ENCODE peak calls at places on chromosomes 12 and 14, in six cellular contexts. One of them, this sample, is unnamed.

GRCh38 chr12:123973552-123974341 is 732 bp downstream of the ZNF664 start:
- DNase-seq in BJ: no peak
- DNase-seq in heart left ventricle: peak; percentile 54
- DNase-seq in CD8-positive, alpha-beta T cell: peak; percentile 7
- DNase-seq in naive thymus-derived CD4-positive, alpha-beta T cell: peak; percentile 9
- DNase-seq in epithelial cell of esophagus: peak; percentile 28
- DNase-seq in this sample: peak; percentile 85

GRCh38 chr14:100679707-100680438 is 46.8 kb upstream of the DLK1 start:
- DNase-seq in BJ: peak; percentile 86
- DNase-seq in heart left ventricle: peak; percentile 65
- DNase-seq in CD8-positive, alpha-beta T cell: no peak
- DNase-seq in naive thymus-derived CD4-positive, alpha-beta T cell: no peak
- DNase-seq in epithelial cell of esophagus: no peak
- DNase-seq in this sample: peak; percentile 89

GRCh38 chr12:32002848-32003493 is 43.8 kb downstream of the RESF1 start:
- DNase-seq in BJ: no peak
- DNase-seq in heart left ventricle: no peak
- DNase-seq in CD8-positive, alpha-beta T cell: no peak
- DNase-seq in naive thymus-derived CD4-positive, alpha-beta T cell: no peak
- DNase-seq in epithelial cell of esophagus: no peak
- DNase-seq in this sample: no peak

GRCh38 chr14:35134329-35135123 is 12.2 kb downstream of the PRORP start:
- DNase-seq in BJ: no peak
- DNase-seq in heart left ventricle: no peak
- DNase-seq in CD8-positive, alpha-beta T cell: no peak
- DNase-seq in naive thymus-derived CD4-positive, alpha-beta T cell: no peak
- DNase-seq in epithelial cell of esophagus: no peak
- DNase-seq in this sample: no peak

GRCh38 chr12:114936148-114937099 is 252.4 kb upstream of the TBX3 start:
- DNase-seq in BJ: no peak
- DNase-seq in heart left ventricle: no peak
- DNase-seq in CD8-positive, alpha-beta T cell: no peak
- DNase-seq in naive thymus-derived CD4-positive, alpha-beta T cell: no peak
- DNase-seq in epithelial cell of esophagus: peak; percentile 49
- DNase-seq in this sample: no peak

GRCh38 chr12:104586325-104587048 is 129.7 kb downstream of the CHST11 start:
- DNase-seq in BJ: no peak
- DNase-seq in heart left ventricle: no peak
- DNase-seq in CD8-positive, alpha-beta T cell: no peak
- DNase-seq in naive thymus-derived CD4-positive, alpha-beta T cell: no peak
- DNase-seq in epithelial cell of esophagus: peak; percentile 11
- DNase-seq in this sample: no peak

GRCh38 chr14:75247286-75247922 is 31.2 kb upstream of the FOS start:
- DNase-seq in BJ: no peak
- DNase-seq in heart left ventricle: no peak
- DNase-seq in CD8-positive, alpha-beta T cell: peak; percentile 48
- DNase-seq in naive thymus-derived CD4-positive, alpha-beta T cell: peak; percentile 84
- DNase-seq in epithelial cell of esophagus: no peak
- DNase-seq in this sample: peak; percentile 48

GRCh38 chr12:89781961-89782360 is 73.3 kb upstream of the ATP2B1 start:
- DNase-seq in BJ: no peak
- DNase-seq in heart left ventricle: no peak
- DNase-seq in CD8-positive, alpha-beta T cell: no peak
- DNase-seq in naive thymus-derived CD4-positive, alpha-beta T cell: no peak
- DNase-seq in epithelial cell of esophagus: no peak
- DNase-seq in this sample: no peak

GRCh38 chr12:94640134-94640928 is 10.0 kb downstream of the TMCC3 start:
- DNase-seq in BJ: no peak
- DNase-seq in heart left ventricle: no peak
- DNase-seq in CD8-positive, alpha-beta T cell: no peak
- DNase-seq in naive thymus-derived CD4-positive, alpha-beta T cell: no peak
- DNase-seq in epithelial cell of esophagus: peak; percentile 99
- DNase-seq in this sample: no peak

GRCh38 chr12:50090391-50090790 is 5.2 kb downstream of the SMARCD1 start:
- DNase-seq in BJ: no peak
- DNase-seq in heart left ventricle: no peak
- DNase-seq in CD8-positive, alpha-beta T cell: no peak
- DNase-seq in naive thymus-derived CD4-positive, alpha-beta T cell: no peak
- DNase-seq in epithelial cell of esophagus: no peak
- DNase-seq in this sample: no peak

GRCh38 chr12:111220363-111220762 is 148.5 kb downstream of the PHETA1 start:
- DNase-seq in BJ: no peak
- DNase-seq in heart left ventricle: no peak
- DNase-seq in CD8-positive, alpha-beta T cell: no peak
- DNase-seq in naive thymus-derived CD4-positive, alpha-beta T cell: no peak
- DNase-seq in epithelial cell of esophagus: no peak
- DNase-seq in this sample: no peak

GRCh38 chr12:79326225-79326624 is 364.5 kb downstream of the PAWR start:
- DNase-seq in BJ: no peak
- DNase-seq in heart left ventricle: no peak
- DNase-seq in CD8-positive, alpha-beta T cell: no peak
- DNase-seq in naive thymus-derived CD4-positive, alpha-beta T cell: no peak
- DNase-seq in epithelial cell of esophagus: no peak
- DNase-seq in this sample: no peak

GRCh38 chr14:89121961-89122675 is 294.9 kb downstream of the FOXN3 start:
- DNase-seq in BJ: no peak
- DNase-seq in heart left ventricle: no peak
- DNase-seq in CD8-positive, alpha-beta T cell: no peak
- DNase-seq in naive thymus-derived CD4-positive, alpha-beta T cell: no peak
- DNase-seq in epithelial cell of esophagus: no peak
- DNase-seq in this sample: no peak

GRCh38 chr14:55731881-55732498 is 152.0 kb downstream of the KTN1 start:
- DNase-seq in BJ: no peak
- DNase-seq in heart left ventricle: no peak
- DNase-seq in CD8-positive, alpha-beta T cell: peak; percentile 32
- DNase-seq in naive thymus-derived CD4-positive, alpha-beta T cell: peak; percentile 8
- DNase-seq in epithelial cell of esophagus: peak; percentile 47
- DNase-seq in this sample: no peak

GRCh38 chr14:77603654-77604270 is 12.7 kb downstream of the SPTLC2 start:
- DNase-seq in BJ: no peak
- DNase-seq in heart left ventricle: peak; percentile 23
- DNase-seq in CD8-positive, alpha-beta T cell: no peak
- DNase-seq in naive thymus-derived CD4-positive, alpha-beta T cell: no peak
- DNase-seq in epithelial cell of esophagus: peak; percentile 43
- DNase-seq in this sample: no peak

GRCh38 chr12:2692156-2692555 is 102.6 kb upstream of the FKBP4 start:
- DNase-seq in BJ: no peak
- DNase-seq in heart left ventricle: no peak
- DNase-seq in CD8-positive, alpha-beta T cell: no peak
- DNase-seq in naive thymus-derived CD4-positive, alpha-beta T cell: no peak
- DNase-seq in epithelial cell of esophagus: no peak
- DNase-seq in this sample: no peak

GRCh38 chr12:2689879-2690278 is 104.9 kb upstream of the FKBP4 start:
- DNase-seq in BJ: no peak
- DNase-seq in heart left ventricle: no peak
- DNase-seq in CD8-positive, alpha-beta T cell: no peak
- DNase-seq in naive thymus-derived CD4-positive, alpha-beta T cell: no peak
- DNase-seq in epithelial cell of esophagus: no peak
- DNase-seq in this sample: no peak

GRCh38 chr12:2690348-2691000 is 104.3 kb upstream of the FKBP4 start:
- DNase-seq in BJ: no peak
- DNase-seq in heart left ventricle: no peak
- DNase-seq in CD8-positive, alpha-beta T cell: no peak
- DNase-seq in naive thymus-derived CD4-positive, alpha-beta T cell: no peak
- DNase-seq in epithelial cell of esophagus: no peak
- DNase-seq in this sample: no peak

GRCh38 chr12:2691340-2692111 is 103.2 kb upstream of the FKBP4 start:
- DNase-seq in BJ: no peak
- DNase-seq in heart left ventricle: no peak
- DNase-seq in CD8-positive, alpha-beta T cell: peak; percentile 22
- DNase-seq in naive thymus-derived CD4-positive, alpha-beta T cell: peak; percentile 41
- DNase-seq in epithelial cell of esophagus: peak; percentile 1
- DNase-seq in this sample: peak; percentile 69

GRCh38 chr12:2691001-2691339 is 103.8 kb upstream of the FKBP4 start:
- DNase-seq in BJ: no peak
- DNase-seq in heart left ventricle: no peak
- DNase-seq in CD8-positive, alpha-beta T cell: peak; percentile 38
- DNase-seq in naive thymus-derived CD4-positive, alpha-beta T cell: peak; percentile 36
- DNase-seq in epithelial cell of esophagus: no peak
- DNase-seq in this sample: peak; percentile 74
- H3K4me3 ChIP-seq in BJ: no peak overlapping the region
- H3K4me3 ChIP-seq in heart left ventricle: peak overlapping the region; percentile 52
- H3K4me3 ChIP-seq in CD8-positive, alpha-beta T cell: peak overlapping the region; percentile 50
- H3K4me3 ChIP-seq in naive thymus-derived CD4-positive, alpha-beta T cell: peak overlapping the region; percentile 92
- H3K4me3 ChIP-seq in epithelial cell of esophagus: peak overlapping the region; percentile 10
- H3K4me3 ChIP-seq in this sample: no peak overlapping the region

GRCh38 chr12:122965851-122966742 is at the start of gene ABCB9:
- DNase-seq in BJ: no peak
- DNase-seq in heart left ventricle: peak; percentile 93
- DNase-seq in CD8-positive, alpha-beta T cell: peak; percentile 87
- DNase-seq in naive thymus-derived CD4-positive, alpha-beta T cell: peak; percentile 78
- DNase-seq in epithelial cell of esophagus: peak; percentile 97
- DNase-seq in this sample: peak; percentile 99

GRCh38 chr12:122965356-122965755 is 907 bp downstream of the ABCB9 start:
- DNase-seq in BJ: no peak
- DNase-seq in heart left ventricle: peak; percentile 6
- DNase-seq in CD8-positive, alpha-beta T cell: no peak
- DNase-seq in naive thymus-derived CD4-positive, alpha-beta T cell: no peak
- DNase-seq in epithelial cell of esophagus: no peak
- DNase-seq in this sample: no peak

GRCh38 chr12:122966743-122967058 is 438 bp upstream of the ABCB9 start:
- DNase-seq in BJ: no peak
- DNase-seq in heart left ventricle: no peak
- DNase-seq in CD8-positive, alpha-beta T cell: no peak
- DNase-seq in naive thymus-derived CD4-positive, alpha-beta T cell: no peak
- DNase-seq in epithelial cell of esophagus: no peak
- DNase-seq in this sample: no peak

GRCh38 chr12:122963928-122964240 is 2.4 kb downstream of the ABCB9 start:
- DNase-seq in BJ: no peak
- DNase-seq in heart left ventricle: peak; percentile 60
- DNase-seq in CD8-positive, alpha-beta T cell: no peak
- DNase-seq in naive thymus-derived CD4-positive, alpha-beta T cell: no peak
- DNase-seq in epithelial cell of esophagus: no peak
- DNase-seq in this sample: peak; percentile 76

GRCh38 chr12:122964439-122965257 is 1.6 kb downstream of the ABCB9 start:
- DNase-seq in BJ: no peak
- DNase-seq in heart left ventricle: no peak
- DNase-seq in CD8-positive, alpha-beta T cell: no peak
- DNase-seq in naive thymus-derived CD4-positive, alpha-beta T cell: no peak
- DNase-seq in epithelial cell of esophagus: no peak
- DNase-seq in this sample: no peak
- H3K4me3 ChIP-seq in BJ: no peak overlapping the region
- H3K4me3 ChIP-seq in heart left ventricle: peak overlapping the region; percentile 80
- H3K4me3 ChIP-seq in CD8-positive, alpha-beta T cell: no peak overlapping the region
- H3K4me3 ChIP-seq in naive thymus-derived CD4-positive, alpha-beta T cell: no peak overlapping the region
- H3K4me3 ChIP-seq in epithelial cell of esophagus: no peak overlapping the region
- H3K4me3 ChIP-seq in this sample: no peak overlapping the region

DNA sequence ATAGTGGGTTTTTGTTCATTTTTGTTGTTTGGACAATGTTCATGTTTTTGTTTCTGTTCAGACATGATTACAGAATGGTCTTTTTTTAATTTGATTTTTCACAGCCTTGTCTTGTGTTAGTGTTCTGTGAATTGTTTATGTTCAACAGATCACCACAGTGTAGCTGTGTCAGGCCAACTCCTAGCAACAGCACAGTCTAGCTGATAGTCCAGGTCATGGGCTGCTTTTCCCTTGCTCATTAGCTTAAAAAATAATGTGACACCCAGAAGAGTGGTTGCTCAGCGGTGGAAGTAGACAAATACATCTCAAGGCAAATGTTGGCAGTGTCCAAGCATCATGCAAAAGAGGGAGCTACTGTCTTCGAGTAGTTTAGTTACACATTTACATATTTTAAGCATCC is 22.4 kb downstream of the WBP11 start:
- DNase-seq in BJ: no peak
- DNase-seq in heart left ventricle: no peak
- DNase-seq in CD8-positive, alpha-beta T cell: no peak
- DNase-seq in naive thymus-derived CD4-positive, alpha-beta T cell: no peak
- DNase-seq in epithelial cell of esophagus: no peak
- DNase-seq in this sample: no peak
- H3K4me3 ChIP-seq in BJ: no peak overlapping the region
- H3K4me3 ChIP-seq in heart left ventricle: peak overlapping the region; percentile 20
- H3K4me3 ChIP-seq in CD8-positive, alpha-beta T cell: no peak overlapping the region
- H3K4me3 ChIP-seq in naive thymus-derived CD4-positive, alpha-beta T cell: no peak overlapping the region
- H3K4me3 ChIP-seq in epithelial cell of esophagus: no peak overlapping the region
- H3K4me3 ChIP-seq in this sample: no peak overlapping the region

DNA sequence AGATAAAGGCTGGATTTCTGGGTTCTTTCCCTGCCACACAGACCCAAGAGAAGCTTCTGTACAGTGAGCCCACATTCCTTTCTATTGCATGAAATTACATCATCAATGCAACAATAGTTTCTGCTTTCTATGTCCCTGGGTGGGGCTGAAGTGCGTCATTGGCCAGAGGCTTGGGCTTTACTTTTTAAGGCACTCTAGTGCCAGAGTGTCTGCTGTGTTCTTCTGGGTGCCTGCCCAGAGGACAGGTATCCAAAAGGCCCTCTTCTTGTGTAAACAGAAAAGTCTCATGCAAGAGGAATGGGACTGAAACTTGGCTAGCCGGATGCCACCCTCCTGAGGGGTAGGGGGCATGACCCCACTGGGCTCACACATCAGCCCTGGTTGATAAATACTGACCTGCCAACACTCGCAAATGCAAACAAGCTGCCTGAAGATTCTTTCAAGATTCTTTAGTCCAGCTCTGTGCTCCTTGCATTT is 5.9 kb downstream of the KRT86 start:
- DNase-seq in BJ: peak; percentile 91
- DNase-seq in heart left ventricle: peak; percentile 28
- DNase-seq in CD8-positive, alpha-beta T cell: no peak
- DNase-seq in naive thymus-derived CD4-positive, alpha-beta T cell: no peak
- DNase-seq in epithelial cell of esophagus: peak; percentile 96
- DNase-seq in this sample: no peak
- H3K4me3 ChIP-seq in BJ: no peak overlapping the region
- H3K4me3 ChIP-seq in heart left ventricle: no peak overlapping the region
- H3K4me3 ChIP-seq in CD8-positive, alpha-beta T cell: no peak overlapping the region
- H3K4me3 ChIP-seq in naive thymus-derived CD4-positive, alpha-beta T cell: no peak overlapping the region
- H3K4me3 ChIP-seq in epithelial cell of esophagus: no peak overlapping the region
- H3K4me3 ChIP-seq in this sample: no peak overlapping the region